ENCODE peak calls at places on chromosomes 5 and 9, in ten cellular contexts. H, L, W, U, B, Z, N, C, E and G are unnamed samples.

GRCh38 chr9:87324613-87325194 is 173.0 kb upstream of the DAPK1 start:
- DNase-seq in H (peak; percentile 54), L (peak; percentile 20), W (no peak), U (peak; percentile 26), B (no peak), Z (peak; percentile 85), N (no peak), C (no peak), E (no peak), G (no peak)

GRCh38 chr9:100352201-100352726 is 478 bp downstream of the TEX10 start:
- DNase-seq in H (peak; percentile 34), L (no peak), W (peak; percentile 17), U (peak; percentile 21), B (peak; percentile 26), Z (peak; percentile 22), N (peak; percentile 60), C (peak; percentile 55), E (peak; percentile 28), G (peak; percentile 52)

GRCh38 chr5:133848306-133848924 is 120.0 kb downstream of the C5orf15 start:
- DNase-seq in H (peak; percentile 91), L (no peak), W (no peak), U (peak; percentile 40), B (no peak), Z (no peak), N (no peak), C (no peak), E (no peak), G (no peak)

GRCh38 chr5:164336906-164337305 is 831.5 kb downstream of the MAT2B start:
- DNase-seq in H (no peak), L (no peak), W (no peak), U (peak; percentile 96), B (no peak), Z (peak; percentile 88), N (no peak), C (no peak), E (no peak), G (no peak)

GRCh38 chr5:179271821-179272325 is 73.4 kb downstream of the ADAMTS2 start:
- DNase-seq in H (no peak), L (no peak), W (peak; percentile 7), U (no peak), B (no peak), Z (no peak), N (peak; percentile 17), C (peak; percentile 62), E (peak; percentile 18), G (peak; percentile 7)

GRCh38 chr9:113238202-113238858 is 17.0 kb downstream of the SLC31A1 start:
- DNase-seq in H (no peak), L (no peak), W (no peak), U (no peak), B (no peak), Z (no peak), N (no peak), C (no peak), E (no peak), G (no peak)

GRCh38 chr9:86534572-86535258 is 180.5 kb upstream of the TUT7 start:
- DNase-seq in H (no peak), L (no peak), W (no peak), U (no peak), B (no peak), Z (peak; percentile 87), N (no peak), C (no peak), E (no peak), G (no peak)

GRCh38 chr9:129567842-129568559 is 52.9 kb downstream of the C9orf50 start:
- DNase-seq in H (no peak), L (no peak), W (peak; percentile 52), U (peak; percentile 79), B (peak; percentile 37), Z (peak; percentile 76), N (no peak), C (no peak), E (peak; percentile 48), G (peak; percentile 61)

GRCh38 chr9:95157491-95158151 is 159.9 kb downstream of the FANCC start:
- DNase-seq in H (no peak), L (no peak), W (peak; percentile 49), U (peak; percentile 92), B (no peak), Z (peak; percentile 96), N (no peak), C (no peak), E (peak; percentile 59), G (peak; percentile 37)

GRCh38 chr5:83306572-83307241 is 164.8 kb upstream of the VCAN start:
- DNase-seq in H (no peak), L (no peak), W (peak; percentile 11), U (peak; percentile 96), B (no peak), Z (peak; percentile 95), N (peak; percentile 58), C (no peak), E (peak; percentile 71), G (peak; percentile 50)

GRCh38 chr9:138047469-138048040 is 170.0 kb downstream of the CACNA1B start:
- DNase-seq in H (no peak), L (no peak), W (no peak), U (no peak), B (no peak), Z (no peak), N (peak; percentile 6), C (no peak), E (no peak), G (no peak)

GRCh38 chr9:75120661-75121060 is 32.3 kb downstream of the OSTF1 start:
- DNase-seq in H (no peak), L (no peak), W (no peak), U (no peak), B (no peak), Z (no peak), N (no peak), C (no peak), E (no peak), G (no peak)

GRCh38 chr5:168076561-168076991 is 214.9 kb upstream of the WWC1 start:
- DNase-seq in H (no peak), L (no peak), W (no peak), U (no peak), B (peak; percentile 35), Z (peak; percentile 69), N (peak; percentile 56), C (no peak), E (no peak), G (peak; percentile 41)

GRCh38 chr5:1314564-1314982 is 19.7 kb upstream of the TERT start:
- DNase-seq in H (peak; percentile 42), L (no peak), W (no peak), U (no peak), B (no peak), Z (no peak), N (peak; percentile 32), C (no peak), E (no peak), G (no peak)

GRCh38 chr5:1311443-1312055 is 16.7 kb upstream of the TERT start:
- DNase-seq in H (no peak), L (no peak), W (no peak), U (no peak), B (no peak), Z (no peak), N (no peak), C (no peak), E (no peak), G (peak; percentile 39)

GRCh38 chr5:1312993-1313833 is 18.3 kb upstream of the TERT start:
- DNase-seq in H (peak; percentile 98), L (no peak), W (no peak), U (no peak), B (no peak), Z (no peak), N (peak; percentile 30), C (peak; percentile 67), E (no peak), G (peak; percentile 43)

GRCh38 chr5:1310118-1310517 is 15.2 kb upstream of the TERT start:
- DNase-seq in H (no peak), L (no peak), W (no peak), U (no peak), B (no peak), Z (no peak), N (no peak), C (no peak), E (no peak), G (no peak)

GRCh38 chr5:1312206-1312605 is 17.3 kb upstream of the TERT start:
- DNase-seq in H (peak; percentile 41), L (no peak), W (no peak), U (no peak), B (no peak), Z (no peak), N (peak; percentile 8), C (no peak), E (no peak), G (no peak)
- TF ChIP-seq CTCF in H (no peak), L (no peak), W (no peak), U (no peak), B (no peak), Z (no peak), N (no peak), C (no peak), E (no peak), G (no peak)

GRCh38 chr9:114384836-114385411 is 2.9 kb downstream of the AKNA start:
- DNase-seq in H (peak; percentile 29), L (no peak), W (no peak), U (no peak), B (no peak), Z (no peak), N (no peak), C (no peak), E (no peak), G (no peak)
- H3K4me3 ChIP-seq in H (peak overlapping the region; percentile 34), L (no peak overlapping the region), W (no peak overlapping the region), U (no peak overlapping the region), B (no peak overlapping the region), Z (no peak overlapping the region), N (no peak overlapping the region), C (no peak overlapping the region), E (peak overlapping the region; percentile 65), G (no peak overlapping the region)

GRCh38 chr5:119344231-119344630 is 11.6 kb upstream of the TNFAIP8 start:
- DNase-seq in H (no peak), L (no peak), W (no peak), U (no peak), B (no peak), Z (no peak), N (no peak), C (no peak), E (no peak), G (no peak)

GRCh38 chr5:119341452-119342349 is 14.1 kb upstream of the TNFAIP8 start:
- DNase-seq in H (peak; percentile 41), L (no peak), W (no peak), U (no peak), B (no peak), Z (no peak), N (no peak), C (no peak), E (no peak), G (no peak)

GRCh38 chr5:119343042-119343441 is 12.8 kb upstream of the TNFAIP8 start:
- DNase-seq in H (no peak), L (no peak), W (no peak), U (peak; percentile 60), B (no peak), Z (no peak), N (no peak), C (no peak), E (no peak), G (no peak)

GRCh38 chr5:119342414-119342813 is 13.4 kb upstream of the TNFAIP8 start:
- DNase-seq in H (no peak), L (no peak), W (no peak), U (no peak), B (no peak), Z (no peak), N (no peak), C (no peak), E (no peak), G (no peak)

GRCh38 chr5:119343766-119344165 is 12.1 kb upstream of the TNFAIP8 start:
- DNase-seq in H (no peak), L (no peak), W (no peak), U (peak; percentile 88), B (no peak), Z (peak; percentile 23), N (no peak), C (no peak), E (no peak), G (no peak)
- H3K4me1 ChIP-seq in H (peaks cover 78% of the 10 kb centered on the region), L (no peaks in the 10 kb centered on the region), W (peaks cover 7% of the 10 kb centered on the region), U (peaks cover 2% of the 10 kb centered on the region), B (no peaks in the 10 kb centered on the region), Z (peaks cover 32% of the 10 kb centered on the region), N (no peaks in the 10 kb centered on the region), C (no peaks in the 10 kb centered on the region), E (no peaks in the 10 kb centered on the region), G (no peaks in the 10 kb centered on the region)

GRCh38 chr9:16181539-16181938 is 628.7 kb downstream of the CCDC171 start:
- DNase-seq in H (no peak), L (no peak), W (no peak), U (no peak), B (no peak), Z (no peak), N (no peak), C (no peak), E (no peak), G (no peak)
- TF ChIP-seq CTCF in H (no peak), L (no peak), W (no peak), U (no peak), B (no peak), Z (no peak), N (no peak), C (no peak), E (no peak), G (no peak)